ENCODE peak calls at places on chromosomes 5 and 9, in four cellular contexts. One of them, this sample, is unnamed.

GRCh38 chr5:76641514-76642120 is 18.4 kb upstream of the F2RL2 start:
- DNase-seq in skeletal muscle cell: peak; percentile 43
- DNase-seq in GM12892: no peak
- DNase-seq in cardiac fibroblast: peak; percentile 89
- DNase-seq in this sample: peak; percentile 93

GRCh38 chr5:78716221-78716620 is 67.6 kb upstream of the LHFPL2 start:
- DNase-seq in GM12892: no peak
- DNase-seq in cardiac fibroblast: peak; percentile 51
- DNase-seq in skeletal muscle cell: no peak
- DNase-seq in this sample: no peak

GRCh38 chr5:167030500-167031120 is 1260.8 kb upstream of the WWC1 start:
- DNase-seq in skeletal muscle cell: no peak
- DNase-seq in cardiac fibroblast: no peak
- DNase-seq in GM12892: no peak
- DNase-seq in this sample: peak; percentile 15

GRCh38 chr5:158858011-158858410 is 241.7 kb downstream of the EBF1 start:
- DNase-seq in GM12892: no peak
- DNase-seq in cardiac fibroblast: no peak
- DNase-seq in skeletal muscle cell: no peak
- DNase-seq in this sample: no peak

GRCh38 chr5:143010335-143010734 is 240.2 kb downstream of the ARHGAP26 start:
- DNase-seq in GM12892: no peak
- DNase-seq in skeletal muscle cell: no peak
- DNase-seq in cardiac fibroblast: no peak
- DNase-seq in this sample: no peak

GRCh38 chr9:128118472-128118857 is 9.1 kb downstream of the PTGES2 start:
- DNase-seq in skeletal muscle cell: no peak
- DNase-seq in GM12892: no peak
- DNase-seq in cardiac fibroblast: no peak
- DNase-seq in this sample: no peak

GRCh38 chr5:1204693-1205242 is 3.4 kb downstream of the SLC6A19 start:
- DNase-seq in skeletal muscle cell: no peak
- DNase-seq in cardiac fibroblast: peak; percentile 21
- DNase-seq in GM12892: no peak
- DNase-seq in this sample: peak; percentile 27

GRCh38 chr9:132506907-132507669 is 75.3 kb upstream of the BARHL1 start:
- DNase-seq in cardiac fibroblast: no peak
- DNase-seq in skeletal muscle cell: no peak
- DNase-seq in GM12892: no peak
- DNase-seq in this sample: no peak

GRCh38 chr9:136844766-136845464 is 2.6 kb downstream of the AJM1 start:
- DNase-seq in skeletal muscle cell: no peak
- DNase-seq in cardiac fibroblast: no peak
- DNase-seq in GM12892: no peak
- DNase-seq in this sample: no peak

GRCh38 chr5:154260224-154260859 is 69.8 kb downstream of the GALNT10 start:
- DNase-seq in GM12892: no peak
- DNase-seq in cardiac fibroblast: peak; percentile 38
- DNase-seq in skeletal muscle cell: no peak
- DNase-seq in this sample: no peak

GRCh38 chr9:89874351-89875321 is 269.8 kb downstream of the GADD45G start:
- DNase-seq in skeletal muscle cell: no peak
- DNase-seq in GM12892: no peak
- DNase-seq in cardiac fibroblast: no peak
- DNase-seq in this sample: no peak

GRCh38 chr5:169050146-169050571 is 250.8 kb downstream of the SLIT3 start:
- DNase-seq in GM12892: no peak
- DNase-seq in skeletal muscle cell: no peak
- DNase-seq in cardiac fibroblast: no peak
- DNase-seq in this sample: no peak

GRCh38 chr9:90999425-91000397 is 198.1 kb downstream of the SYK start:
- DNase-seq in skeletal muscle cell: peak; percentile 58
- DNase-seq in cardiac fibroblast: no peak
- DNase-seq in GM12892: no peak
- DNase-seq in this sample: no peak

GRCh38 chr5:94691947-94692346 is 73.5 kb downstream of the SLF1 start:
- DNase-seq in skeletal muscle cell: peak; percentile 78
- DNase-seq in cardiac fibroblast: peak; percentile 94
- DNase-seq in GM12892: no peak
- DNase-seq in this sample: peak; percentile 84

GRCh38 chr5:28014779-28015178 is 976.4 kb upstream of the CDH9 start:
- DNase-seq in skeletal muscle cell: no peak
- DNase-seq in GM12892: no peak
- DNase-seq in cardiac fibroblast: peak; percentile 23
- DNase-seq in this sample: no peak

GRCh38 chr5:173319610-173320100 is 8.6 kb downstream of the STC2 start:
- DNase-seq in GM12892: no peak
- DNase-seq in cardiac fibroblast: no peak
- DNase-seq in skeletal muscle cell: no peak
- DNase-seq in this sample: no peak

GRCh38 chr5:42870882-42871418 is 59.3 kb upstream of the SELENOP start:
- DNase-seq in GM12892: no peak
- DNase-seq in skeletal muscle cell: no peak
- DNase-seq in cardiac fibroblast: no peak
- DNase-seq in this sample: no peak

GRCh38 chr9:18601026-18601425 is 127.1 kb downstream of the ADAMTSL1 start:
- DNase-seq in cardiac fibroblast: peak; percentile 17
- DNase-seq in skeletal muscle cell: no peak
- DNase-seq in GM12892: no peak
- DNase-seq in this sample: no peak

GRCh38 chr5:98934581-98934980 is 5.8 kb upstream of the CHD1 start:
- DNase-seq in skeletal muscle cell: no peak
- DNase-seq in cardiac fibroblast: peak; percentile 51
- DNase-seq in GM12892: no peak
- DNase-seq in this sample: no peak

GRCh38 chr9:136512651-136513066 is 29.8 kb upstream of the SEC16A start:
- DNase-seq in skeletal muscle cell: no peak
- DNase-seq in GM12892: peak; percentile 72
- DNase-seq in cardiac fibroblast: no peak
- DNase-seq in this sample: peak; percentile 85

GRCh38 chr9:123925820-123926219 is 4.1 kb downstream of the DENND1A start:
- DNase-seq in GM12892: no peak
- DNase-seq in skeletal muscle cell: no peak
- DNase-seq in cardiac fibroblast: peak; percentile 14
- DNase-seq in this sample: no peak

This sample was measured in dermis blood vessel endothelial cell.